ENCODE peak calls at places on chromosomes 2 and 18, in nine cellular contexts. G, L, F, X, W, B, S, P and Z are unnamed samples.

GRCh38 chr2:64018715-64019082 is 529 bp downstream of the VPS54 start:
- DNase-seq in F (peak; percentile 93), B (peak; percentile 33), X (no peak), S (no peak), P (peak; percentile 63), L (peak; percentile 53), W (no peak), G (no peak), Z (no peak)

GRCh38 chr2:222969491-222969890 is 82.5 kb upstream of the KCNE4 start:
- DNase-seq in X (no peak), F (no peak), W (no peak), L (no peak), G (no peak), S (peak; percentile 49), P (peak; percentile 75), B (no peak), Z (peak; percentile 29)

GRCh38 chr2:238240761-238241711 is 1.2 kb upstream of the HES6 start:
- DNase-seq in G (peak; percentile 95), X (no peak), P (peak; percentile 27), S (no peak), W (no peak), L (no peak), B (no peak), F (peak; percentile 89), Z (no peak)

GRCh38 chr2:236507393-236508085 is 62.1 kb upstream of the ACKR3 start:
- DNase-seq in F (peak; percentile 90), W (no peak), P (no peak), X (no peak), S (no peak), B (peak; percentile 35), L (peak; percentile 78), G (peak; percentile 88), Z (no peak)

GRCh38 chr2:233209117-233209977 is 42.1 kb upstream of the ATG16L1 start:
- DNase-seq in W (no peak), B (no peak), F (no peak), L (no peak), X (no peak), P (peak; percentile 10), S (peak; percentile 16), G (peak; percentile 89), Z (no peak)

GRCh38 chr2:96099861-96100798 is 16.2 kb downstream of the ADRA2B start:
- DNase-seq in W (no peak), P (no peak), F (no peak), S (no peak), B (no peak), X (no peak), L (no peak), G (peak; percentile 45), Z (no peak)

GRCh38 chr2:55099493-55099877 is 49.2 kb upstream of the RTN4 start:
- DNase-seq in P (no peak), G (no peak), S (no peak), F (no peak), X (no peak), L (no peak), W (no peak), B (no peak), Z (no peak)

GRCh38 chr2:12819098-12819465 is 102.3 kb downstream of the TRIB2 start:
- DNase-seq in X (no peak), F (no peak), W (peak; percentile 90), B (no peak), P (peak; percentile 99), S (peak; percentile 97), G (no peak), L (no peak), Z (peak; percentile 99)

GRCh38 chr2:135424849-135425248 is 106.2 kb downstream of the ZRANB3 start:
- DNase-seq in F (no peak), S (no peak), X (no peak), W (no peak), G (no peak), P (peak; percentile 6), B (no peak), L (no peak), Z (peak; percentile 4)

DNA sequence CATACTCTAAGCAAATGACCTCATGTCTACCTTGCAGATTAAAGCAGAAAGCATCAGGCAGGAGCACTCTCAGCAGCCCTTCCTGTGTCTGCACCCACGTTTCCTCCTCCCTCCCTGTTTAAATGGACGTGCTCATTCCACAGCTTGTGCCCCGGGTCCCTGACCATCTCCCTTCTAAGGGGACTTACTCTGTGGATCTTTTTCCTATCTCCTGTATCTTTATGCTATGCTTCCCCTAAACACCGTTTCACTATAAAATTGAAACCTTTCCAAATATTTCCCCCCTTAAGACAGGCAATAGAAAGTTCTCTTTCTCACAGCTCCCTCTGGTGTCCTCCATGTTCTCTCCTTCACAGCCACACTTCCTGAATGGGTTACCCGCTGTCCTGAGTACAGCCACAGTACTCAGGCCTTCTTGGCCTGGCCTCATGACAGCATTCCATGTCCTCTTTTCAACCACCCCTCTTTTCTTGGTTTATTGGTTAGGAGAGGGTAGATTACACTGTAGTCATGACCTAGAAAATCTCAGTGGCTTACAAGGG is 41.1 kb downstream of the TMEM185B start:
- DNase-seq in X (no peak), G (no peak), S (no peak), W (no peak), P (no peak), F (no peak), B (no peak), L (no peak), Z (no peak)
- TF ChIP-seq CTCF in X (no peak), G (peak; percentile 52), S (peak; percentile 24), W (no peak), P (no peak), F (no peak), B (no peak), L (no peak), Z (no peak)

GRCh38 chr18:79797518-79798345 is at the start of gene KCNG2:
- DNase-seq in P (no peak), L (peak; percentile 40), F (peak; percentile 88), W (no peak), B (no peak), G (peak; percentile 83), X (no peak), S (no peak), Z (no peak)
- TF ChIP-seq CTCF in P (peak; percentile 19), L (no peak), F (no peak), W (no peak), B (peak; percentile 20), G (peak; percentile 60), X (no peak), S (no peak), Z (no peak)

DNA sequence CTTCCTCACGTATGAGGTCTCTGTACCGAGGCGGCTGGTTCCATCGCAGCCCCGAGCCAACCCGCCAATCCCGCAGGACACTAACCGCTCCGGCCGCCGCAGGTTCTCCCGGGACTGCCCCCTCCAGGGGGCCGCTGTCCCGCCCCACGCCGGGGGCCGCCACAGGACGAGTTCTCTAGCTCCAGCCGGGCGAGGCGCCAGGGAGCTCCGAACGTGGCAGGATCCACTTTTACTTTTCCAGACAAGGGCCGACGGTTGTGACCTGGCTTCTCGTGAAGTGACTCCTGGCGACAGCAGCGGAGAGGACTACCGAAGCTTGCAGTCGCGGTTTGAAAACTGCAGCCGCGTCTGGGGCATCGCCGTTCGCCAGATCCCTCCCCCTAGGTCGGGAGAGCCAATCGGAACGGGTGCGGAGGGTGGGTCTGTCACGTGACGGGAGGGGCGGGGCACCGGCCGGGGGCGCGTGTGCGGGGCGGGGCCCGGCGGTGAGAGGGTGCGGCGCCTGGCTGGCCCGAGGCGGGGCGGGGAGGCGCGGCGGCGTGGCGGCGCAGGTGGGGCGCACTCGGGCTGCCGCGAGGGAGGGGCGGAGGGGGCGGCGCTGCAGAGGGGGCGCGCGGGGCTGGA is at the start of gene STK17B:
- DNase-seq in W (peak; percentile 77), G (peak; percentile 98), L (peak; percentile 97), F (peak; percentile 98), B (peak; percentile 67), X (peak; percentile 86), S (peak; percentile 90), P (peak; percentile 95), Z (peak; percentile 74)
- TF ChIP-seq CTCF in W (no peak), G (peak; percentile 38), L (no peak), F (no peak), B (no peak), X (no peak), S (peak; percentile 49), P (peak; percentile 15), Z (peak; percentile 14)

DNA sequence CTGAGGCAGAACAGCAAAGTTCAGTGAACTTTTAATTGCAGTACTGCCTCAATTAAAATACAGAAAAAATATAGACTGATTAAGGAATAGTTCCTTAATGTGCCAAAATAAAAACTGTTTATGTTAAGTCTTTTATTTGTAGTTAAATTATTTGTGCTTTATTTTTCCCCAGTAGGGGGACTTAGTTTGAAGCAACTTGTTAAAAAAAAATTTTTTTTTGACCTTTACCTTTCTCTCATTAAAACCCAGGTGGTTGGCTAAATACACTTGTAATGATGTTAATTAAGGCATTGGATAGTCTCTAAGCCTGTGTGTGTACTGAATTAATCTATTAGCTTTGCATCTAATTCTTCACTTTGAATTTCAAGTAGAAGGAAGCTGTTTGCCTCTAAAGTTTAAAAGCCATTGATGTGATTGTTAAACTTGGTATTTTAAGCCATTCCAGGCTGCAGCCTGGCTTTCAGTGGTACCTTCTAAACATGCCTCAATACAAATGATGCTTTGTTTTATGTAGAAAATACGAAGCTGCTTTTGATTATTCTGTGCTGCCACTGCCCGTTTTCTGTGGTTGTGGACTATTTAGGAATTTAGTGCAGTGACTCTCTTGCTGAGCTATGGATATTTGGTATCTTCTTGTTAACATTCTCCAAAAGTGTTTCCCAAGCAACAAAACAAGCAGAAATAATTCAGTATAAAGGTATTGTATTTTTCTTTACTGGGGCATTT is 102.9 kb downstream of the TANC1 start:
- DNase-seq in F (no peak), S (peak; percentile 74), P (peak; percentile 52), X (no peak), B (no peak), L (no peak), G (no peak), W (no peak), Z (peak; percentile 84)
- TF ChIP-seq CTCF in F (no peak), S (peak; percentile 71), P (no peak), X (no peak), B (peak; percentile 16), L (no peak), G (peak; percentile 33), W (no peak), Z (no peak)

GRCh38 chr18:40326987-40327386 is 1628.0 kb upstream of the PIK3C3 start:
- DNase-seq in B (no peak), G (no peak), X (no peak), F (no peak), P (no peak), W (no peak), S (no peak), L (no peak), Z (no peak)
- TF ChIP-seq CTCF in B (no peak), G (no peak), X (no peak), F (no peak), P (no peak), W (no peak), S (no peak), L (no peak), Z (no peak)

GRCh38 chr18:7954229-7954628 is 387.1 kb downstream of the PTPRM start:
- DNase-seq in B (no peak), G (no peak), W (no peak), L (no peak), P (no peak), F (no peak), S (no peak), X (no peak), Z (no peak)
- TF ChIP-seq CTCF in B (no peak), G (no peak), W (no peak), L (no peak), P (no peak), F (no peak), S (no peak), X (no peak), Z (no peak)

DNA sequence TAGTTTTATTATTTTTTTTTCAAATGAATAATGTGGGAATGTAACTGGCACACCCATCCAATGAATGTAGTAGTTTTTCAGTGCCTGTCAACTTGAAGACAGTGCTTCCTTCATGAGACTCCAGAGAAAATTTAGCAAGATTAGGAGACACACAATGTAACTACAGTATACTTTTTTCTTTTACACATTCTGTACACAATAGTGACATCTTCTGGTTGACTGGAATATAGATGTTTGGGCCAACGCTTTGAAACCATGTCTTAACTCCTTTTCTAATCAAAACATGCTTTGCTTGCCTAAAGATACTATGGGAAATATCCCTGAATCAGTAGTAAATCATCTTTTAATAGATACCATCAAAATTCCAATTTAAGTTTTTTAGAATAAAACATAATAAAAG is 229.5 kb upstream of the ZC3H15 start:
- DNase-seq in P (peak; percentile 32), B (no peak), W (peak; percentile 25), F (no peak), S (peak; percentile 13), G (no peak), X (no peak), L (no peak), Z (peak; percentile 8)
- TF ChIP-seq CTCF in P (peak; percentile 51), B (peak; percentile 65), W (peak; percentile 31), F (no peak), S (peak; percentile 69), G (peak; percentile 74), X (peak; percentile 47), L (peak; percentile 39), Z (peak; percentile 47)